ENCODE peak calls at places on chromosomes 16 and 17, in nine cellular contexts. W is SW480; U is AG08395; I is substantia nigra; L is cardiac muscle cell; P is islet precursor cell; J is hypothalamus; X is naive thymus-derived CD8-positive, alpha-beta T cell; S is NCI-H2081. D is an unnamed sample.

GRCh38 chr17:2929881-2930533 is 133.4 kb downstream of the OR1D5 start:
- DNase-seq in L (peak), U (peak), X (no peak), I (no peak), J (no peak), W (peak), P (peak), S (no peak), D (peak)

GRCh38 chr17:58308173-58308984 is 20.2 kb downstream of the TSPOAP1 start:
- DNase-seq in P (peak), X (no peak), W (no peak), S (no peak), I (no peak), J (no peak), L (peak), U (no peak), D (no peak)

GRCh38 chr17:15742921-15743320 is 10.8 kb downstream of the TBC1D26 start:
- DNase-seq in P (peak), L (no peak), S (no peak), U (no peak), J (no peak), I (no peak), X (no peak), W (no peak), D (no peak)

GRCh38 chr17:8124350-8125195 is 667 bp upstream of the HES7 start:
- DNase-seq in W (peak), U (no peak), L (no peak), I (no peak), J (no peak), X (no peak), S (no peak), P (peak), D (no peak)

GRCh38 chr17:35930211-35931065 is at the start of gene RDM1:
- DNase-seq in J (no peak), I (no peak), X (peak), L (peak), U (peak), S (peak), P (peak), W (peak), D (peak)

GRCh38 chr17:9021985-9022552 is 759 bp downstream of the NTN1 start:
- DNase-seq in J (no peak), S (no peak), U (no peak), W (no peak), X (no peak), P (peak), L (peak), I (no peak), D (no peak)

GRCh38 chr16:88819126-88819525 is 7.4 kb upstream of the APRT start:
- DNase-seq in S (no peak), U (no peak), L (no peak), I (no peak), P (no peak), X (no peak), W (no peak), J (no peak), D (no peak)

GRCh38 chr16:2152695-2153506 is 2.7 kb upstream of the TRAF7 start:
- DNase-seq in U (no peak), P (no peak), S (peak), W (peak), X (no peak), I (no peak), L (peak), J (no peak), D (no peak)

GRCh38 chr17:45869676-45870341 is 24.5 kb upstream of the MAPT start:
- DNase-seq in I (no peak), U (no peak), P (peak), J (no peak), W (no peak), L (peak), X (no peak), S (no peak), D (no peak)

GRCh38 chr17:68963958-68964357 is 8.8 kb upstream of the ABCA8 start:
- DNase-seq in U (no peak), L (no peak), S (no peak), I (no peak), P (no peak), J (no peak), W (no peak), X (no peak), D (no peak)

GRCh38 chr17:41919840-41920579 is 1.3 kb upstream of the ACLY start:
- DNase-seq in L (peak), S (no peak), X (no peak), I (no peak), U (no peak), P (peak), W (no peak), J (no peak), D (no peak)

GRCh38 chr17:60832206-60832605 is 154.6 kb downstream of the BCAS3 start:
- DNase-seq in L (peak), X (no peak), W (peak), I (no peak), P (peak), J (no peak), S (peak), U (peak), D (no peak)

GRCh38 chr17:68198931-68199836 is 48.7 kb upstream of the AMZ2 start:
- DNase-seq in S (peak), U (no peak), W (peak), J (no peak), X (no peak), I (no peak), L (no peak), P (peak), D (peak)

GRCh38 chr16:89404561-89404960 is 85.8 kb downstream of the ANKRD11 start:
- DNase-seq in S (no peak), W (no peak), X (no peak), I (no peak), U (no peak), L (no peak), J (no peak), P (no peak), D (no peak)

GRCh38 chr17:2689411-2690164 is 22.0 kb downstream of the CLUH start:
- DNase-seq in U (no peak), J (no peak), L (no peak), P (peak), S (no peak), W (peak), I (no peak), X (no peak), D (no peak)

GRCh38 chr16:55539049-55539448 is 27.4 kb upstream of the CAPNS2 start:
- DNase-seq in L (peak), W (no peak), J (no peak), I (no peak), X (no peak), S (no peak), U (no peak), P (no peak), D (no peak)

GRCh38 chr16:76906552-76906951 is 284.4 kb upstream of the MON1B start:
- DNase-seq in U (no peak), S (no peak), L (no peak), W (no peak), P (no peak), J (no peak), X (no peak), I (no peak), D (no peak)

GRCh38 chr16:14409563-14409962 is 220.5 kb downstream of the PARN start:
- DNase-seq in I (no peak), X (no peak), L (peak), P (peak), J (no peak), U (peak), S (no peak), W (peak), D (no peak)

GRCh38 chr16:27704252-27704651 is 154.3 kb downstream of the KATNIP start:
- DNase-seq in I (no peak), U (no peak), X (no peak), S (no peak), P (no peak), J (no peak), L (no peak), W (no peak), D (peak)

GRCh38 chr16:55359946-55360345 is 35.9 kb downstream of the IRX6 start:
- DNase-seq in L (no peak), X (no peak), P (no peak), U (no peak), I (no peak), S (no peak), J (no peak), W (no peak), D (no peak)

GRCh38 chr16:69921125-69921524 is 30.0 kb upstream of the CLEC18A start:
- DNase-seq in I (no peak), X (no peak), S (no peak), P (no peak), L (no peak), U (no peak), W (no peak), J (no peak), D (no peak)

GRCh38 chr17:1480747-1481465 is 11.6 kb downstream of the MYO1C start:
- DNase-seq in U (no peak), J (no peak), P (no peak), L (peak), I (no peak), X (no peak), S (no peak), W (no peak), D (no peak)

GRCh38 chr17:31248986-31249385 is 48.1 kb downstream of the OMG start:
- DNase-seq in S (no peak), W (no peak), U (peak), X (no peak), I (no peak), L (peak), J (no peak), P (no peak), D (no peak)

GRCh38 chr16:14658063-14658462 is 25.3 kb downstream of the BFAR start:
- DNase-seq in X (no peak), W (no peak), L (no peak), J (no peak), P (peak), U (no peak), I (no peak), S (no peak), D (no peak)

GRCh38 chr17:46764709-46765401 is 53.6 kb downstream of the WNT3 start:
- DNase-seq in S (peak), L (peak), W (no peak), I (no peak), X (no peak), P (peak), J (no peak), U (peak), D (no peak)

GRCh38 chr16:21644674-21645073 is 7.7 kb downstream of the IGSF6 start:
- DNase-seq in W (no peak), X (no peak), J (no peak), P (no peak), L (no peak), I (no peak), S (no peak), U (no peak), D (no peak)

GRCh38 chr17:46962374-46962790 is 16.7 kb downstream of the RPRML start:
- DNase-seq in J (no peak), X (peak), L (peak), P (no peak), U (peak), S (no peak), I (no peak), W (no peak), D (no peak)

GRCh38 chr17:69525920-69526841 is 111.7 kb downstream of the MAP2K6 start:
- DNase-seq in W (peak), X (no peak), P (peak), L (peak), S (peak), J (no peak), I (no peak), U (peak), D (peak)

GRCh38 chr16:67120025-67120424 is 10.3 kb downstream of the PHAF1 start:
- DNase-seq in W (peak), J (no peak), X (no peak), I (no peak), P (no peak), U (no peak), L (no peak), S (no peak), D (no peak)

GRCh38 chr16:15484662-15485061 is 50.3 kb downstream of the BMERB1 start:
- DNase-seq in L (peak), X (no peak), I (no peak), J (no peak), U (no peak), P (no peak), W (no peak), S (no peak), D (no peak)

GRCh38 chr16:82990155-82990554 is 363.4 kb downstream of the CDH13 start:
- DNase-seq in P (no peak), X (no peak), I (no peak), W (no peak), U (peak), J (no peak), S (no peak), L (peak), D (no peak)

GRCh38 chr17:8237175-8237574 is 10.7 kb downstream of the CTC1 start:
- DNase-seq in I (no peak), L (no peak), P (no peak), S (no peak), J (no peak), W (no peak), U (no peak), X (no peak), D (peak)

GRCh38 chr17:45680360-45680759 is 103.8 kb upstream of the CRHR1 start:
- DNase-seq in X (no peak), P (no peak), L (no peak), S (no peak), U (no peak), I (no peak), J (no peak), W (no peak), D (no peak)

GRCh38 chr17:78745407-78746088 is 36.5 kb downstream of the CYTH1 start:
- DNase-seq in I (no peak), J (no peak), L (peak), U (no peak), W (peak), P (no peak), X (peak), S (peak), D (peak)